ENCODE peak calls at places on chromosomes 3 and 15, in eight cellular contexts. I is MM.1S, A is neural progenitor cell, W is hepatocyte, Q is endothelial cell of umbilical vein, F is fibroblast of lung, O is astrocyte, J is GM23338. D is an unnamed sample.

GRCh38 chr15:72117448-72117697 is 577 bp downstream of the MYO9A start:
- DNase-seq in I (peak; percentile 75), A (peak; percentile 90), W (peak; percentile 85), Q (no peak), F (peak; percentile 83), O (peak; percentile 67), J (peak; percentile 88), D (peak; percentile 84)

GRCh38 chr15:76903251-76903681 is 1.9 kb downstream of the SCAPER start:
- DNase-seq in I (peak; percentile 26), A (peak; percentile 16), W (peak; percentile 36), Q (peak; percentile 23), F (peak; percentile 47), O (peak; percentile 53), J (peak; percentile 50), D (peak; percentile 13)

GRCh38 chr15:39281094-39281493 is 299.8 kb upstream of the THBS1 start:
- DNase-seq in I (no peak), A (no peak), W (no peak), Q (peak; percentile 55), F (no peak), O (peak; percentile 97), J (no peak), D (no peak)

GRCh38 chr3:159982442-159982841 is 6.2 kb upstream of the IL12A start:
- DNase-seq in I (no peak), A (no peak), W (no peak), Q (no peak), F (no peak), O (no peak), J (peak; percentile 43), D (no peak)

GRCh38 chr3:182794455-182794773 is 1.1 kb downstream of the ATP11B start:
- DNase-seq in I (no peak), A (no peak), W (no peak), Q (peak; percentile 64), F (no peak), O (no peak), J (no peak), D (no peak)

GRCh38 chr3:44318929-44319328 is 19.6 kb upstream of the TCAIM start:
- DNase-seq in I (no peak), A (peak; percentile 35), W (no peak), Q (no peak), F (no peak), O (no peak), J (peak; percentile 75), D (no peak)

GRCh38 chr3:108406661-108407206 is 103.7 kb downstream of the MYH15 start:
- DNase-seq in I (peak; percentile 76), A (peak; percentile 52), W (peak; percentile 66), Q (peak; percentile 60), F (peak; percentile 67), O (peak; percentile 22), J (peak; percentile 62), D (peak; percentile 64)

GRCh38 chr3:49081429-49081828 is 12.4 kb downstream of the QRICH1 start:
- DNase-seq in I (no peak), A (no peak), W (no peak), Q (no peak), F (no peak), O (no peak), J (no peak), D (peak; percentile 41)

GRCh38 chr15:39426552-39427532 is 154.0 kb upstream of the THBS1 start:
- DNase-seq in I (peak; percentile 94), A (peak; percentile 21), W (peak; percentile 30), Q (no peak), F (peak; percentile 74), O (peak; percentile 94), J (no peak), D (peak; percentile 60)

GRCh38 chr3:110265302-110265701 is 806.3 kb upstream of the NECTIN3 start:
- DNase-seq in I (no peak), A (no peak), W (no peak), Q (no peak), F (no peak), O (no peak), J (no peak), D (no peak)
- H3K4me1 ChIP-seq in I (no peaks in the 10 kb centered on the region), A (no peaks in the 10 kb centered on the region), W (peaks cover 13% of the 10 kb centered on the region), Q (no peaks in the 10 kb centered on the region), F (no peaks in the 10 kb centered on the region), O (no peaks in the 10 kb centered on the region), J (peaks cover 18% of the 10 kb centered on the region), D (no peaks in the 10 kb centered on the region)

DNA sequence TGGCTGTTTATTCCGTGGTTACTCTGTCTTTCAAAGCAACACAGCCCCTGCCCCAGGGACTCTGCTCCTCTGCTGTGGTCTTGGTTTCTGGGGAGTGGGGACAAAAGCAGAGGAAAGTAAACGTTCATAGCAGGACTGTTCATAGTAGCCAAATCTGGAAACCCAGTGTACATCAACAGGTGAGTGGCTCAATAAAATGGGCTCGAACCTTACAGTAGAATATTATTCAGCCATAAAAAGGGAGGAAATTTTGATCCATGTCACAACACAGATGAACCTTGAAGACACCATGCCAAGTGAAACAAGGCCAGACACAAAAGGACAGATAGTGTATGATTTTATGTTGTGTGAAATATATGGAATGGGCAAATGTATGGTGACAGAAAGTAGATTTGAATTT is 90.2 kb downstream of the PGPEP1L start:
- DNase-seq in I (no peak), A (no peak), W (no peak), Q (no peak), F (no peak), O (no peak), J (no peak), D (no peak)
- TF ChIP-seq EZH2 in I (no peak), A (no peak), W (no peak), Q (no peak), F (no peak), O (no peak), J (no peak), D (no peak)

GRCh38 chr15:23881299-23881698 is 194.2 kb upstream of the NDN start:
- DNase-seq in I (no peak), A (no peak), W (no peak), Q (no peak), F (no peak), O (no peak), J (no peak), D (no peak)

GRCh38 chr15:23877502-23878412 is 190.7 kb upstream of the NDN start:
- DNase-seq in I (peak; percentile 75), A (peak; percentile 85), W (peak; percentile 84), Q (no peak), F (peak; percentile 14), O (no peak), J (peak; percentile 95), D (no peak)
- H3K4me2 ChIP-seq in I (peak overlapping the region; percentile 54), A (peak overlapping the region; percentile 72), W (peak overlapping the region; percentile 73), Q (no peak overlapping the region), F (no peak overlapping the region), O (peak overlapping the region; percentile 55), J (peak overlapping the region; percentile 80), D (no peak overlapping the region)

GRCh38 chr15:63080638-63081250 is 38.2 kb downstream of the TPM1 start:
- DNase-seq in I (no peak), A (no peak), W (no peak), Q (no peak), F (no peak), O (no peak), J (no peak), D (no peak)
- H3K4me1 ChIP-seq in I (no peaks in the 10 kb centered on the region), A (peaks cover 37% of the 10 kb centered on the region), W (peaks cover 4% of the 10 kb centered on the region), Q (no peaks in the 10 kb centered on the region), F (peaks cover 6% of the 10 kb centered on the region), O (peaks cover 22% of the 10 kb centered on the region), J (peaks cover 50% of the 10 kb centered on the region), D (peaks cover 12% of the 10 kb centered on the region)

GRCh38 chr3:181712190-181712504 is 422 bp downstream of the SOX2 start:
- DNase-seq in I (no peak), A (peak; percentile 77), W (no peak), Q (peak; percentile 24), F (no peak), O (no peak), J (no peak), D (no peak)

GRCh38 chr3:181710581-181711255 is 1.0 kb upstream of the SOX2 start:
- DNase-seq in I (peak; percentile 39), A (peak; percentile 97), W (no peak), Q (no peak), F (no peak), O (peak; percentile 52), J (peak; percentile 94), D (no peak)

GRCh38 chr3:181711325-181712135 is at the start of gene SOX2:
- DNase-seq in I (peak; percentile 98), A (peak; percentile 98), W (peak; percentile 93), Q (peak; percentile 87), F (no peak), O (peak; percentile 84), J (peak; percentile 93), D (peak; percentile 53)

GRCh38 chr3:181707980-181708379 is 3.7 kb upstream of the SOX2 start:
- DNase-seq in I (no peak), A (peak; percentile 91), W (no peak), Q (no peak), F (no peak), O (no peak), J (peak; percentile 82), D (no peak)

DNA sequence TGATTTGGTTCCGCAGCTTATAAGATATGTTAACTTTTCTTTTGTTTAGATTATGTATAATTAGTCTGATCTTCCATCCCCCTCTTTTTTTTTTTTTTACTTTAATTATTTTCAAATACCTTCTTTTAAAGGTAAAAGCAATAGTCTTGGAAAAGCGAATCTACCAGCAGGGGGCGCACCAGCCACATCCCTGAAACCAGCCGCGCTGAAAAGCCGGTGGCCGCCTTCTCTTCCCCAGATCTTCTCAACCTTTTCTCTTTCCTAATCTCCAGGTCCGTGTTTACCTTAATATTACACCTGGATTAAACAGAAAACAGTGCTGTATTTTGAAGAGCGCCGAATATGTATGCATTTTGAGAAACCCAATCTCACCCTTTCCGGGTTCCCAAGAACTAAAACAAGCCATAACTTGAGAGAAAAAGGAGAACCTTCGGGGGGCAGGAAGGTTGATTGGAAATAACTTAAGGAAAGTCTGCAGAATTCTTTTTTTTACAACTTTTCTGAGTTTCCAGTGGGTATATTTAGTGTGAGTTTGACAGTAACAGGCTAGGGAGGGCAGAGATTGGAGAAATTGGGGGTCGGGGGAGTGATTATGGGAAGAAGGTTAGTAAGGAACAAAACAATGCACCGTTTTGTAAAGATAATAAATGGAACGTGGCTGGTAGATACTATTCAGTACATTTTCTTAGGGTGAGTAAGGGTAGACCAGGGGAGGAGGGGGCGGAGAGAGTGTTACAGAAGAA is 2.0 kb upstream of the SOX2 start:
- DNase-seq in I (peak; percentile 84), A (peak; percentile 91), W (peak; percentile 88), Q (peak; percentile 62), F (peak; percentile 62), O (peak; percentile 46), J (peak; percentile 89), D (peak; percentile 40)
- TF ChIP-seq EZH2 in I (no peak), A (no peak), W (peak; percentile 70), Q (no peak), F (peak; percentile 57), O (no peak), J (no peak), D (no peak)

GRCh38 chr15:92533298-92533697 is 122.3 kb downstream of the FAM174B start:
- DNase-seq in I (no peak), A (no peak), W (no peak), Q (peak; percentile 86), F (no peak), O (no peak), J (no peak), D (no peak)
- H3K4me2 ChIP-seq in I (no peak overlapping the region), A (no peak overlapping the region), W (no peak overlapping the region), Q (peak overlapping the region; percentile 43), F (no peak overlapping the region), O (no peak overlapping the region), J (no peak overlapping the region), D (no peak overlapping the region)

DNA sequence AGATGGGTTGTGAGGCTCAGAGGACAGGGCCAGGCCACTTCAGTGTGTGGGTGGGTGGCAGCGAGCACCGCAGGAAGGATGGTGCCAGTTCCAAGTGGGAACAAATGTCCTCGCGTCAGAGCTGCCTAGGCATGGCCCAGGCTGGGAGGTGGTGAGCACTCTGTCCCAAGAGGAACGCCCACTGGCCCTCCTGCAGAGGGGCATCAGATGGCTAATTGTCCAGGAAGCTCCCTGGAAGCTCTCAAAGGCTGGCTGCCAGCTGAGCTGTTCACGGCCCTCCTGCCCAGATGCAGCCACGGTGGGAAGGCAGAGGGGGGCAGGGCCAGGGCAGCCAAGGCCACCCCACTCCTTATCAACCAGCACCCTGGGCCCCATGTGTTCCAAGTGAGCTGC is 55.2 kb downstream of the IQSEC1 start:
- DNase-seq in I (no peak), A (peak; percentile 74), W (no peak), Q (no peak), F (no peak), O (no peak), J (no peak), D (no peak)
- H3K4me1 ChIP-seq in I (peaks cover 48% of the 10 kb centered on the region), A (peaks cover 73% of the 10 kb centered on the region), W (peaks cover 18% of the 10 kb centered on the region), Q (no peaks in the 10 kb centered on the region), F (peaks cover 12% of the 10 kb centered on the region), O (peaks cover 61% of the 10 kb centered on the region), J (peaks cover 17% of the 10 kb centered on the region), D (peaks cover 5% of the 10 kb centered on the region)

D was measured in mammary epithelial cell.